ENCODE peak calls at places on chromosome 11, in six cellular contexts. One of them, this sample, is unnamed. For H3K4me1, the result is how much of the 10 kb centered on the place peaks cover.

GRCh38 chr11:34426766-34427170 is 12.0 kb upstream of the CAT start:
- DNase-seq in transverse colon: no peak
- DNase-seq in stomach: no peak
- DNase-seq in Peyer's patch: no peak
- DNase-seq in thyroid gland: no peak
- DNase-seq in A549: no peak
- DNase-seq in this sample: no peak

GRCh38 chr11:116239247-116239646 is 533.5 kb downstream of the BUD13 start:
- DNase-seq in transverse colon: no peak
- DNase-seq in stomach: no peak
- DNase-seq in Peyer's patch: no peak
- DNase-seq in A549: no peak
- DNase-seq in thyroid gland: no peak
- DNase-seq in this sample: no peak

GRCh38 chr11:82191690-82192089 is 542.0 kb downstream of the FAM181B start:
- DNase-seq in stomach: peak
- DNase-seq in transverse colon: no peak
- DNase-seq in thyroid gland: no peak
- DNase-seq in A549: no peak
- DNase-seq in Peyer's patch: no peak
- DNase-seq in this sample: no peak

GRCh38 chr11:3674189-3674588 is 3.0 kb upstream of the CHRNA10 start:
- DNase-seq in stomach: no peak
- DNase-seq in Peyer's patch: no peak
- DNase-seq in A549: no peak
- DNase-seq in thyroid gland: no peak
- DNase-seq in transverse colon: no peak
- DNase-seq in this sample: no peak

GRCh38 chr11:58024601-58025091 is 965 bp downstream of the OR9Q1 start:
- DNase-seq in A549: no peak
- DNase-seq in Peyer's patch: peak
- DNase-seq in thyroid gland: peak
- DNase-seq in transverse colon: peak
- DNase-seq in stomach: peak
- DNase-seq in this sample: peak

GRCh38 chr11:122140535-122140934 is 24.5 kb upstream of the BLID start:
- DNase-seq in thyroid gland: no peak
- DNase-seq in stomach: no peak
- DNase-seq in Peyer's patch: no peak
- DNase-seq in transverse colon: no peak
- DNase-seq in A549: no peak
- DNase-seq in this sample: no peak

GRCh38 chr11:123360267-123360936 is 69.7 kb upstream of the GRAMD1B start:
- DNase-seq in thyroid gland: no peak
- DNase-seq in A549: no peak
- DNase-seq in transverse colon: no peak
- DNase-seq in Peyer's patch: no peak
- DNase-seq in stomach: no peak
- DNase-seq in this sample: no peak

GRCh38 chr11:74084796-74085541 is 76.1 kb upstream of the UCP3 start:
- DNase-seq in stomach: no peak
- DNase-seq in transverse colon: no peak
- DNase-seq in Peyer's patch: no peak
- DNase-seq in A549: no peak
- DNase-seq in thyroid gland: no peak
- DNase-seq in this sample: no peak

GRCh38 chr11:95517453-95517852 is 272.1 kb downstream of the FAM76B start:
- DNase-seq in transverse colon: no peak
- DNase-seq in Peyer's patch: no peak
- DNase-seq in thyroid gland: no peak
- DNase-seq in stomach: no peak
- DNase-seq in A549: no peak
- DNase-seq in this sample: no peak

GRCh38 chr11:6297831-6298230 is 22.5 kb downstream of the CAVIN3 start:
- DNase-seq in thyroid gland: no peak
- DNase-seq in Peyer's patch: no peak
- DNase-seq in transverse colon: no peak
- DNase-seq in stomach: no peak
- DNase-seq in A549: no peak
- DNase-seq in this sample: no peak

GRCh38 chr11:116603783-116604323 is 168.9 kb downstream of the BUD13 start:
- DNase-seq in stomach: no peak
- DNase-seq in thyroid gland: peak
- DNase-seq in A549: no peak
- DNase-seq in transverse colon: no peak
- DNase-seq in Peyer's patch: no peak
- DNase-seq in this sample: no peak

GRCh38 chr11:10303558-10304363 is 1.1 kb upstream of the ADM start:
- DNase-seq in stomach: peak
- DNase-seq in Peyer's patch: peak
- DNase-seq in A549: peak
- DNase-seq in thyroid gland: peak
- DNase-seq in transverse colon: peak
- DNase-seq in this sample: no peak

GRCh38 chr11:102318469-102318868 is 1.2 kb downstream of the BIRC3 start:
- DNase-seq in transverse colon: peak
- DNase-seq in thyroid gland: no peak
- DNase-seq in Peyer's patch: peak
- DNase-seq in stomach: peak
- DNase-seq in A549: peak
- DNase-seq in this sample: no peak
- H3K4me1 ChIP-seq in transverse colon: half or more
- H3K4me1 ChIP-seq in thyroid gland: under half
- H3K4me1 ChIP-seq in Peyer's patch: under half
- H3K4me1 ChIP-seq in stomach: under half
- H3K4me1 ChIP-seq in A549: half or more
- H3K4me1 ChIP-seq in this sample: under half

GRCh38 chr11:47791774-47792173 is 24.6 kb upstream of the FNBP4 start:
- DNase-seq in stomach: no peak
- DNase-seq in transverse colon: no peak
- DNase-seq in A549: no peak
- DNase-seq in thyroid gland: no peak
- DNase-seq in Peyer's patch: no peak
- DNase-seq in this sample: no peak
- H3K27ac ChIP-seq in stomach: no peak
- H3K27ac ChIP-seq in transverse colon: peak
- H3K27ac ChIP-seq in A549: no peak
- H3K27ac ChIP-seq in thyroid gland: no peak
- H3K27ac ChIP-seq in Peyer's patch: no peak
- H3K27ac ChIP-seq in this sample: peak

GRCh38 chr11:795638-796564 is 2.2 kb downstream of the SLC25A22 start:
- DNase-seq in transverse colon: peak
- DNase-seq in A549: no peak
- DNase-seq in stomach: peak
- DNase-seq in Peyer's patch: peak
- DNase-seq in thyroid gland: peak
- DNase-seq in this sample: peak
- TF ChIP-seq POLR2A in transverse colon: peak
- TF ChIP-seq POLR2A in A549: no peak
- TF ChIP-seq POLR2A in stomach: no peak
- TF ChIP-seq POLR2A in Peyer's patch: no peak
- TF ChIP-seq POLR2A in thyroid gland: peak
- TF ChIP-seq POLR2A in this sample: peak

GRCh38 chr11:1762537-1763302 is 1.0 kb downstream of the CTSD start:
- DNase-seq in thyroid gland: peak
- DNase-seq in A549: peak
- DNase-seq in transverse colon: peak
- DNase-seq in stomach: peak
- DNase-seq in Peyer's patch: peak
- DNase-seq in this sample: peak
- H3K4me1 ChIP-seq in thyroid gland: under half
- H3K4me1 ChIP-seq in A549: under half
- H3K4me1 ChIP-seq in transverse colon: under half
- H3K4me1 ChIP-seq in stomach: half or more
- H3K4me1 ChIP-seq in Peyer's patch: half or more
- H3K4me1 ChIP-seq in this sample: under half

DNA sequence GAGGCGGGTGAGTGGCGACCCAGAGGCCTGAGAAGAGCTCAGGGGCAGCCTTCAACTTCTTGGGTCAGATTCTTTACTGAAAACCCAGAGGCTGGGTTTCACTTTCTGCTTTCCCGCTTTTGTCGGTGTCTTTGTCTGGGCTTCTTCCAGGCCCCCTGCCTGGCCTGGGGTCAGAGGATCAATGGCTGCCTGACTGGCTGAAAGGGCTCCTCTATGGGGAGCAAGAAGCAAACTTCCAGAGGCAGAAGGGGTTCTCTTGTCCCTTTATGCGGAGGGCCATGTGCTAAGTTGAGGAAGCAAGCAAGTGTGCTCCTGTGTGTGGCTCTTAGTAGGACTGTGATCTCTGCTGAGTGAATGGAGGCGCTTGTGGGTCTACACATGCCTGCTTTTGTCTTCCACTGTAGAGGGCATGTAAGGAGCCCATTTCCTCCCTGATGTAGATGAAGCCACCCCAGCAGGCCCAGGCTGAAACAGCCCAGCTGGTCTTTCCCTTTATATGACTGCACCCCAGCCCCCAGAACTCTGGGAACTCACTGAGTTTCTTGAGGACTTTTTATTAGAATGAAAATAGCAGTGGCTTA is 1.0 kb upstream of the PKNOX2 start:
- DNase-seq in stomach: no peak
- DNase-seq in A549: no peak
- DNase-seq in transverse colon: no peak
- DNase-seq in Peyer's patch: no peak
- DNase-seq in thyroid gland: no peak
- DNase-seq in this sample: no peak
- H3K27ac ChIP-seq in stomach: peak
- H3K27ac ChIP-seq in A549: no peak
- H3K27ac ChIP-seq in transverse colon: peak
- H3K27ac ChIP-seq in Peyer's patch: peak
- H3K27ac ChIP-seq in thyroid gland: no peak
- H3K27ac ChIP-seq in this sample: no peak

GRCh38 chr11:101445761-101446160 is 138.0 kb downstream of the TRPC6 start:
- DNase-seq in transverse colon: no peak
- DNase-seq in thyroid gland: no peak
- DNase-seq in A549: no peak
- DNase-seq in stomach: no peak
- DNase-seq in Peyer's patch: no peak
- DNase-seq in this sample: no peak

GRCh38 chr11:101446238-101446637 is 137.6 kb downstream of the TRPC6 start:
- DNase-seq in A549: no peak
- DNase-seq in thyroid gland: no peak
- DNase-seq in stomach: no peak
- DNase-seq in Peyer's patch: no peak
- DNase-seq in transverse colon: no peak
- DNase-seq in this sample: no peak

GRCh38 chr11:101446726-101447125 is 137.1 kb downstream of the TRPC6 start:
- DNase-seq in transverse colon: no peak
- DNase-seq in thyroid gland: no peak
- DNase-seq in stomach: no peak
- DNase-seq in Peyer's patch: no peak
- DNase-seq in A549: no peak
- DNase-seq in this sample: no peak

GRCh38 chr11:101444851-101445250 is 139.0 kb downstream of the TRPC6 start:
- DNase-seq in A549: no peak
- DNase-seq in thyroid gland: no peak
- DNase-seq in Peyer's patch: no peak
- DNase-seq in transverse colon: no peak
- DNase-seq in stomach: no peak
- DNase-seq in this sample: no peak

DNA sequence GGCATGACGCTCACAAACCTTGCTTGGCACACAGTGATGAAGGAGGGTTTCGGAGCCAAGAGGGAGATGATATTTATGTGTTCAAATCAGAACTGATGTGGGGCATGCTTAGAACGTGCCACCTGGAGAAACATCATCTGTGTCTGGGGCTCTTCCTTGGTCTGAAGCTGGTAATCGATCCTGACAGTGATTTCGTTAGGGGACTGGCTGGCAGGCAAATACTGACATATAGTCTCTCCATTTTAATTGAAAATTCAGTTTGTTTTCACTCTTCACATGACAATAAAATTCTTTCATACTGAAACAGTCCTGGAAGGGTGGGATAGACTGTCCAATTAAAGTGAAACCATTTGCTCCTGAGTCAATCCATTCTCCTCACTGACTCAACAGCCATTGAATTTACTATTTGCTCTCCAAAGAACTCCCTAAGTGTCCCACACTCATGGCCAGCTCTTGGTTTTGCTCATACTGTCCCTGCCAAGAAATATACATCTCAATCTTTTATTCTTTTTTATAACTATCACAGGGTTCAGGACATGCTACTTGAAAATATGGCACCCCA is 134.8 kb downstream of the TRPC6 start:
- DNase-seq in stomach: no peak
- DNase-seq in transverse colon: no peak
- DNase-seq in thyroid gland: no peak
- DNase-seq in Peyer's patch: no peak
- DNase-seq in A549: no peak
- DNase-seq in this sample: no peak
- TF ChIP-seq POLR2A in stomach: no peak
- TF ChIP-seq POLR2A in transverse colon: no peak
- TF ChIP-seq POLR2A in thyroid gland: no peak
- TF ChIP-seq POLR2A in Peyer's patch: no peak
- TF ChIP-seq POLR2A in A549: no peak
- TF ChIP-seq POLR2A in this sample: no peak

GRCh38 chr11:111946499-111946898 is 9.4 kb downstream of the DIXDC1 start:
- DNase-seq in stomach: peak
- DNase-seq in A549: no peak
- DNase-seq in thyroid gland: peak
- DNase-seq in transverse colon: no peak
- DNase-seq in Peyer's patch: no peak
- DNase-seq in this sample: no peak

GRCh38 chr11:111947143-111947542 is 10.0 kb downstream of the DIXDC1 start:
- DNase-seq in transverse colon: no peak
- DNase-seq in stomach: no peak
- DNase-seq in A549: no peak
- DNase-seq in Peyer's patch: no peak
- DNase-seq in thyroid gland: no peak
- DNase-seq in this sample: no peak

GRCh38 chr11:111944139-111944538 is 7.0 kb downstream of the DIXDC1 start:
- DNase-seq in transverse colon: no peak
- DNase-seq in Peyer's patch: no peak
- DNase-seq in A549: no peak
- DNase-seq in stomach: no peak
- DNase-seq in thyroid gland: no peak
- DNase-seq in this sample: no peak

GRCh38 chr11:111944651-111945051 is 7.5 kb downstream of the DIXDC1 start:
- DNase-seq in A549: no peak
- DNase-seq in thyroid gland: no peak
- DNase-seq in stomach: no peak
- DNase-seq in Peyer's patch: no peak
- DNase-seq in transverse colon: no peak
- DNase-seq in this sample: no peak

DNA sequence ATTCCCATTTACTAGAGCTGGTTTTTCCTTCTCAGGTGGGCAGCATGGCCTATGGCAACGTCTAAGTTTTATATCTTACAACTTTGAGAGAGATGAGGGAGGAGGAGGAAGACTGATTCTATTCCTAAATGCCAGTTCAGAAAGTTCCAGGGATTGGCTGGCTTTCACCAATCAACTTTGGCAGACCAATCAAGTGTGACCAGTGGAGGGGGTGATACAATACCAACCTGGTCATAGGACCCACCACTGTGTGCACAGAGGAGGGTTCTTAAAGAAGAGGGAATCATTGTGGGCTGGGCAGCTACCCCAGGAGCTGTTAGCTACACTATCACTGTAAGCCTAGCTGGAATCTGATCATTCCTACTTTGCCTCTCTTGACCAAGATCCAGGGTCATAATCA is 8.1 kb downstream of the DIXDC1 start:
- DNase-seq in A549: no peak
- DNase-seq in Peyer's patch: no peak
- DNase-seq in thyroid gland: peak
- DNase-seq in stomach: no peak
- DNase-seq in transverse colon: no peak
- DNase-seq in this sample: no peak
- H3K4me1 ChIP-seq in A549: under half
- H3K4me1 ChIP-seq in Peyer's patch: under half
- H3K4me1 ChIP-seq in thyroid gland: under half
- H3K4me1 ChIP-seq in stomach: under half
- H3K4me1 ChIP-seq in transverse colon: under half
- H3K4me1 ChIP-seq in this sample: under half